ENCODE peak calls at places on chromosomes 16 and 17, in four cellular contexts. U, Y, Z and K are unnamed samples.
A peak's percentile ranks its signal among the peaks of the same experiment; 100 is the strongest.

GRCh38 chr17:2867441-2868424 is 71.5 kb downstream of the RAP1GAP2 start:
- DNase-seq in U (peak; percentile 93), Y (no peak), Z (no peak), K (peak; percentile 39)

GRCh38 chr16:28503470-28504259 is 3.0 kb downstream of the IL27 start:
- DNase-seq in U (no peak), Y (no peak), Z (no peak), K (no peak)

GRCh38 chr17:5002121-5002788 is 4.5 kb downstream of the KIF1C start:
- DNase-seq in U (no peak), Y (no peak), Z (no peak), K (no peak)

GRCh38 chr17:79824893-79825579 is 14.2 kb downstream of the CBX4 start:
- DNase-seq in U (no peak), Y (no peak), Z (no peak), K (no peak)

GRCh38 chr17:48728232-48729231 is at the start of gene HOXB13:
- DNase-seq in U (peak; percentile 39), Y (no peak), Z (peak; percentile 86), K (no peak)

GRCh38 chr17:27654654-27655524 is 23.9 kb downstream of the LGALS9 start:
- DNase-seq in U (peak; percentile 45), Y (peak; percentile 31), Z (peak; percentile 94), K (peak; percentile 69)

GRCh38 chr17:57107498-57108101 is 22.6 kb downstream of the AKAP1 start:
- DNase-seq in U (peak; percentile 42), Y (no peak), Z (no peak), K (peak; percentile 22)

GRCh38 chr17:21345236-21345635 is 30.9 kb upstream of the KCNJ12 start:
- DNase-seq in U (no peak), Y (no peak), Z (no peak), K (no peak)

GRCh38 chr17:81260171-81260570 is 21.1 kb downstream of the NDUFAF8 start:
- DNase-seq in U (no peak), Y (no peak), Z (no peak), K (no peak)

GRCh38 chr17:41957869-41958231 is 8.7 kb upstream of the CNP start:
- DNase-seq in U (no peak), Y (no peak), Z (no peak), K (no peak)

GRCh38 chr16:67883872-67884261 is 818 bp upstream of the NRN1L start:
- DNase-seq in U (peak; percentile 26), Y (no peak), Z (peak; percentile 92), K (peak; percentile 64)

GRCh38 chr17:32575865-32576264 is 89.1 kb downstream of the CDK5R1 start:
- DNase-seq in U (no peak), Y (no peak), Z (no peak), K (no peak)

GRCh38 chr17:68753985-68754769 is 153.0 kb upstream of the FAM20A start:
- DNase-seq in U (no peak), Y (no peak), Z (no peak), K (no peak)

GRCh38 chr17:77400445-77400870 is 259.7 kb downstream of the SEC14L1 start:
- DNase-seq in U (no peak), Y (no peak), Z (no peak), K (peak; percentile 43)

GRCh38 chr17:80819422-80820164 is 172.0 kb upstream of the CHMP6 start:
- DNase-seq in U (no peak), Y (no peak), Z (no peak), K (no peak)

GRCh38 chr16:13798211-13798610 is 121.7 kb upstream of the ERCC4 start:
- DNase-seq in U (no peak), Y (no peak), Z (no peak), K (no peak)

GRCh38 chr17:55348749-55349354 is 72.8 kb downstream of the MMD start:
- DNase-seq in U (peak; percentile 43), Y (no peak), Z (peak; percentile 40), K (peak; percentile 74)

GRCh38 chr17:54991567-54991966 is 23.0 kb downstream of the STXBP4 start:
- DNase-seq in U (no peak), Y (no peak), Z (no peak), K (no peak)

GRCh38 chr16:57134982-57135381 is 42.6 kb downstream of the CPNE2 start:
- DNase-seq in U (no peak), Y (no peak), Z (no peak), K (no peak)

GRCh38 chr17:46152423-46152822 is 40.8 kb downstream of the KANSL1 start:
- DNase-seq in U (no peak), Y (no peak), Z (no peak), K (no peak)

GRCh38 chr16:12669908-12670307 is 133.8 kb downstream of the CPPED1 start:
- DNase-seq in U (no peak), Y (no peak), Z (no peak), K (no peak)

GRCh38 chr17:61383689-61384201 is 15.9 kb upstream of the TBX2 start:
- DNase-seq in U (no peak), Y (no peak), Z (no peak), K (no peak)

GRCh38 chr17:48905987-48906515 is 2.2 kb upstream of the UBE2Z start:
- DNase-seq in U (no peak), Y (no peak), Z (no peak), K (no peak)

GRCh38 chr17:56629450-56630187 is 36.1 kb downstream of the NOG start:
- DNase-seq in U (peak; percentile 37), Y (peak; percentile 26), Z (peak; percentile 77), K (peak; percentile 44)

GRCh38 chr16:1858189-1858588 is 13.8 kb downstream of the MEIOB start:
- DNase-seq in U (no peak), Y (no peak), Z (no peak), K (peak; percentile 55)

GRCh38 chr17:38558751-38559024 is 47.1 kb downstream of the SRCIN1 start:
- DNase-seq in U (no peak), Y (no peak), Z (no peak), K (no peak)
- H3K4me3 ChIP-seq in U (no peak overlapping the region), Y (peak overlapping the region; percentile 30), Z (peak overlapping the region; percentile 44), K (no peak overlapping the region)

DNA sequence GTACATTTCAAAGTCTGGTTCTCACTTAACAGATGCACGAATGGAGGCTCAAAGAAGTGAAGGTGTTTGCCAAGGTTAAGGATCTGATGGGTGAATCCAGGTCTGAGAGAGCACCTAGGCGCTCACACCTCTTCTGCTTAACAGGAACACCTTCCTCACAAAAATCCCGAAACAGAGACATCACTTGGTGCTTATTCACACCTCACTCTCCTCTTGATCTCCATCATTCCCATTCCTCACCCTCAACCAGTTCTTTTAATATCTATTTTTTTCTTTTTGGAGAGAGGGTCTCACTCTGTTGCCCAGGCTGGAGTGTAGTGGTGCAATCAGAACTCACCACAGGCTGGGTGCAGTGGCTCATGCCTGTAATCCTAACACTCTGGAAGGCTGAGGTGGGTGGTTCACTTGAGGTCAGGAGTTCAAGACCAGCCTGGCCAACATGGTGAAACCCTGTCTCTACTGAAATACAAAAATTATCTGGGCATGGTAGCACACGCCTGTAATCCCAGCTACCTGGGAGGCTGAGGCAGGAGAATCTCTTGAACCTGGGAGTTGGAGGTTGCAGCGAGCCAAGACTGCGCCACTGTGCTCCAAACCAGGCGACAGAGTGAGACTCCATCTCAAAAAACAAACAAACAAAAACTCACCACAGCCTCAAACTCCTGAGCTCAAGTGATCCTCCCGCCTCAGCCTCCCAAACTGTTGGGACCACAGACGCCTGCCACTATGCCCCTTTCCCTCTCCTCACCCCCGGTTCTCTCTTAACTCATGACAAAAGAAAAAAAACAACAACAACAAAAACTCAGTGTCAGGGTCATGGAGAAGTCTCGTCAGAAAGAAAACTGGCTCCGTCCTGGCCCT is 15.1 kb downstream of the CRYM start:
- DNase-seq in U (no peak), Y (no peak), Z (no peak), K (no peak)
- H3K4me3 ChIP-seq in U (no peak overlapping the region), Y (no peak overlapping the region), Z (no peak overlapping the region), K (no peak overlapping the region)

GRCh38 chr17:43645450-43645764 is 16.3 kb downstream of the MEOX1 start:
- DNase-seq in U (no peak), Y (no peak), Z (no peak), K (no peak)
- H3K4me3 ChIP-seq in U (no peak overlapping the region), Y (no peak overlapping the region), Z (no peak overlapping the region), K (no peak overlapping the region)

GRCh38 chr17:43636446-43636845 is 25.3 kb downstream of the MEOX1 start:
- DNase-seq in U (no peak), Y (no peak), Z (no peak), K (no peak)

GRCh38 chr17:43637563-43638323 is 24.0 kb downstream of the MEOX1 start:
- DNase-seq in U (peak; percentile 18), Y (no peak), Z (no peak), K (no peak)

GRCh38 chr17:43645765-43646481 is 15.8 kb downstream of the MEOX1 start:
- DNase-seq in U (no peak), Y (no peak), Z (no peak), K (peak; percentile 42)

GRCh38 chr17:43644081-43644480 is 17.6 kb downstream of the MEOX1 start:
- DNase-seq in U (no peak), Y (no peak), Z (no peak), K (no peak)

GRCh38 chr17:43641416-43641815 is 20.3 kb downstream of the MEOX1 start:
- DNase-seq in U (no peak), Y (no peak), Z (no peak), K (no peak)
- H3K4me3 ChIP-seq in U (no peak overlapping the region), Y (no peak overlapping the region), Z (no peak overlapping the region), K (no peak overlapping the region)

GRCh38 chr16:15853021-15853420 is 3.8 kb downstream of the MYH11 start:
- DNase-seq in U (no peak), Y (no peak), Z (no peak), K (no peak)
- H3K4me3 ChIP-seq in U (no peak overlapping the region), Y (no peak overlapping the region), Z (no peak overlapping the region), K (no peak overlapping the region)